ENCODE peak calls at places on chromosomes 2 and 18, in nine cellular contexts. F, J, S, P, T, X, H, B and E are unnamed samples.

GRCh38 chr2:118310016-118310877 is 222.0 kb downstream of the INSIG2 start:
- DNase-seq in F (no peak), J (no peak), S (peak), P (no peak), T (peak), X (no peak), H (peak), B (peak), E (no peak)

GRCh38 chr2:99598435-99598834 is 108.6 kb upstream of the REV1 start:
- DNase-seq in F (no peak), J (no peak), S (no peak), P (no peak), T (no peak), X (no peak), H (peak), B (no peak), E (no peak)

GRCh38 chr2:229443141-229443540 is 172.1 kb upstream of the PID1 start:
- DNase-seq in F (no peak), J (no peak), S (no peak), P (no peak), T (no peak), X (no peak), H (no peak), B (no peak), E (no peak)

GRCh38 chr2:149365826-149366583 is 35.6 kb downstream of the LYPD6 start:
- DNase-seq in F (no peak), J (peak), S (peak), P (no peak), T (peak), X (no peak), H (no peak), B (peak), E (peak)

GRCh38 chr2:153163055-153163454 is 315.5 kb downstream of the RPRM start:
- DNase-seq in F (no peak), J (no peak), S (peak), P (no peak), T (peak), X (peak), H (peak), B (peak), E (no peak)

GRCh38 chr2:70520825-70521224 is 32.8 kb downstream of the TGFA start:
- DNase-seq in F (no peak), J (no peak), S (no peak), P (no peak), T (no peak), X (no peak), H (no peak), B (no peak), E (no peak)

GRCh38 chr2:9178905-9179571 is 27.6 kb upstream of the ASAP2 start:
- DNase-seq in F (peak), J (peak), S (no peak), P (peak), T (peak), X (peak), H (no peak), B (peak), E (peak)

GRCh38 chr2:30439879-30440278 is 7.2 kb upstream of the LCLAT1 start:
- DNase-seq in F (no peak), J (no peak), S (no peak), P (no peak), T (no peak), X (no peak), H (no peak), B (no peak), E (no peak)

GRCh38 chr18:2826581-2826980 is 20.2 kb upstream of the EMILIN2 start:
- DNase-seq in F (peak), J (no peak), S (peak), P (peak), T (no peak), X (no peak), H (no peak), B (no peak), E (no peak)

GRCh38 chr18:31064130-31064529 is 21.6 kb upstream of the DSC3 start:
- DNase-seq in F (no peak), J (no peak), S (no peak), P (no peak), T (no peak), X (no peak), H (no peak), B (no peak), E (no peak)

GRCh38 chr2:190407246-190407661 is 901 bp upstream of the MFSD6 start:
- DNase-seq in F (no peak), J (no peak), S (no peak), P (no peak), T (peak), X (no peak), H (no peak), B (peak), E (no peak)